ENCODE peak calls at places on chromosomes 7 and 10, in six cellular contexts. Y is AG04450, Z is RCC 7860, X is T follicular helper cell, N is left ventricle myocardium superior, F is GM20000. L is an unnamed sample.

GRCh38 chr7:148397555-148397954 is 193.0 kb upstream of the C7orf33 start:
- DNase-seq in Y (no peak), Z (no peak), F (no peak), X (no peak), N (no peak), L (no peak)

GRCh38 chr10:72243822-72244437 is 27.9 kb upstream of the ASCC1 start:
- DNase-seq in N (peak; percentile 69), Z (peak; percentile 47), Y (peak; percentile 80), F (no peak), X (no peak), L (peak; percentile 92)

GRCh38 chr7:39609462-39610149 is 13.8 kb upstream of the RALA start:
- DNase-seq in N (peak; percentile 61), Z (no peak), F (peak; percentile 58), Y (no peak), X (no peak), L (peak; percentile 42)

GRCh38 chr10:25056726-25057125 is 40.3 kb downstream of the THNSL1 start:
- DNase-seq in Z (no peak), X (no peak), Y (no peak), N (no peak), F (no peak), L (no peak)

GRCh38 chr7:142478479-142479220 is 220.8 kb upstream of the PRSS58 start:
- DNase-seq in Y (no peak), F (peak; percentile 21), Z (peak; percentile 52), X (no peak), N (no peak), L (no peak)

GRCh38 chr10:42780456-42780855 is 2.1 kb upstream of the BMS1 start:
- DNase-seq in Z (no peak), Y (no peak), N (no peak), X (no peak), F (no peak), L (no peak)

GRCh38 chr7:135800560-135800959 is 51.9 kb upstream of the FAM180A start:
- DNase-seq in N (no peak), Y (no peak), F (no peak), Z (no peak), X (no peak), L (no peak)

GRCh38 chr10:32981760-32982159 is 23.7 kb upstream of the ITGB1 start:
- DNase-seq in F (no peak), Z (peak; percentile 71), Y (no peak), X (no peak), N (peak; percentile 59), L (no peak)

GRCh38 chr10:117175901-117176534 is 21.3 kb upstream of the KCNK18 start:
- DNase-seq in X (peak; percentile 58), Z (peak; percentile 52), Y (peak; percentile 55), N (peak; percentile 82), F (peak; percentile 70), L (peak; percentile 70)

GRCh38 chr7:151074817-151075661 is 5.6 kb downstream of the FASTK start:
- DNase-seq in Y (no peak), X (no peak), N (no peak), Z (no peak), F (no peak), L (no peak)

GRCh38 chr7:28070311-28071055 is 110.1 kb downstream of the JAZF1 start:
- DNase-seq in Y (no peak), F (no peak), X (no peak), N (peak; percentile 36), Z (no peak), L (no peak)

GRCh38 chr10:30784896-30785605 is 155.5 kb upstream of the LYZL2 start:
- DNase-seq in F (peak; percentile 70), X (no peak), Y (no peak), Z (no peak), N (peak; percentile 89), L (peak; percentile 68)

GRCh38 chr7:82183633-82184032 is 259.9 kb downstream of the CACNA2D1 start:
- DNase-seq in N (no peak), F (no peak), Z (peak; percentile 71), Y (no peak), X (no peak), L (no peak)

GRCh38 chr10:100245484-100246220 is 16.3 kb upstream of the CHUK start:
- DNase-seq in F (no peak), X (no peak), N (no peak), Y (no peak), Z (no peak), L (no peak)

GRCh38 chr10:87675396-87676376 is 16.0 kb downstream of the PAPSS2 start:
- DNase-seq in F (no peak), Z (peak; percentile 97), Y (peak; percentile 59), X (no peak), N (no peak), L (no peak)

GRCh38 chr10:11685787-11686218 is 56.4 kb upstream of the ECHDC3 start:
- DNase-seq in F (peak; percentile 47), X (peak; percentile 55), Z (no peak), N (peak; percentile 74), Y (no peak), L (no peak)

GRCh38 chr10:27100800-27101347 is 580 bp upstream of the ANKRD26 start:
- DNase-seq in F (no peak), N (no peak), Y (no peak), X (peak; percentile 24), Z (no peak), L (no peak)

GRCh38 chr10:114674321-114674720 is 16.2 kb upstream of the ABLIM1 start:
- DNase-seq in Z (no peak), Y (no peak), X (no peak), F (no peak), N (no peak), L (no peak)

GRCh38 chr10:792792-793100 is 103.3 kb upstream of the DIP2C start:
- DNase-seq in X (no peak), F (no peak), Z (no peak), N (no peak), Y (peak; percentile 58), L (no peak)

GRCh38 chr10:53771701-53772100 is 999.1 kb upstream of the MBL2 start:
- DNase-seq in N (no peak), F (no peak), X (no peak), Z (no peak), Y (no peak), L (no peak)

GRCh38 chr10:96996275-96996980 is 164.3 kb downstream of the LCOR start:
- DNase-seq in F (no peak), Z (no peak), N (no peak), X (no peak), Y (no peak), L (no peak)

GRCh38 chr7:140680886-140681285 is 8.1 kb downstream of the ADCK2 start:
- DNase-seq in F (no peak), X (no peak), N (no peak), Z (no peak), Y (no peak), L (no peak)

GRCh38 chr10:86964061-86964846 is 4.0 kb upstream of the ADIRF start:
- DNase-seq in X (no peak), Y (no peak), F (no peak), Z (no peak), N (no peak), L (peak; percentile 35)

GRCh38 chr10:100101526-100102076 is 19.9 kb upstream of the CPN1 start:
- DNase-seq in X (no peak), Y (no peak), F (no peak), Z (no peak), N (no peak), L (no peak)

GRCh38 chr7:13560441-13560840 is 429.0 kb downstream of the ETV1 start:
- DNase-seq in Z (no peak), F (no peak), X (no peak), Y (peak; percentile 49), N (no peak), L (no peak)

GRCh38 chr10:14820775-14821154 is 17.1 kb downstream of the CDNF start:
- DNase-seq in F (no peak), Y (no peak), Z (no peak), X (no peak), N (no peak), L (no peak)

GRCh38 chr10:124145109-124145860 is 51.9 kb upstream of the CHST15 start:
- DNase-seq in N (peak; percentile 59), Z (no peak), X (no peak), Y (no peak), F (no peak), L (no peak)

GRCh38 chr10:11712761-11713160 is 29.4 kb upstream of the ECHDC3 start:
- DNase-seq in N (no peak), F (no peak), Z (no peak), X (no peak), Y (no peak), L (no peak)

L was measured in SJSA1.